ENCODE peak calls at places on chromosomes 12 and 14, in four cellular contexts. One of them, this sample, is unnamed.

GRCh38 chr14:54866588-54866987 is 36.0 kb downstream of the GCH1 start:
- DNase-seq in A549: no peak
- DNase-seq in stomach: no peak
- DNase-seq in body of pancreas: no peak
- DNase-seq in this sample: no peak

GRCh38 chr14:54772451-54772881 is 130.2 kb downstream of the GCH1 start:
- DNase-seq in stomach: no peak
- DNase-seq in A549: peak
- DNase-seq in body of pancreas: no peak
- DNase-seq in this sample: no peak

GRCh38 chr14:52049721-52050588 is 18.9 kb downstream of the NID2 start:
- DNase-seq in body of pancreas: no peak
- DNase-seq in A549: no peak
- DNase-seq in stomach: no peak
- DNase-seq in this sample: no peak

GRCh38 chr12:597926-598568 is 65.2 kb downstream of the NINJ2 start:
- DNase-seq in stomach: no peak
- DNase-seq in body of pancreas: no peak
- DNase-seq in A549: no peak
- DNase-seq in this sample: no peak

GRCh38 chr12:977163-977562 is 13.9 kb upstream of the ERC1 start:
- DNase-seq in body of pancreas: no peak
- DNase-seq in stomach: no peak
- DNase-seq in A549: no peak
- DNase-seq in this sample: no peak

GRCh38 chr12:991350-992278 is 591 bp downstream of the ERC1 start:
- DNase-seq in body of pancreas: no peak
- DNase-seq in stomach: no peak
- DNase-seq in A549: peak
- DNase-seq in this sample: no peak

GRCh38 chr14:68864301-68864810 is 71.5 kb upstream of the ZFP36L1 start:
- DNase-seq in stomach: no peak
- DNase-seq in A549: no peak
- DNase-seq in body of pancreas: no peak
- DNase-seq in this sample: no peak

GRCh38 chr14:104133496-104133895 is 4.9 kb upstream of the KIF26A start:
- DNase-seq in stomach: no peak
- DNase-seq in body of pancreas: no peak
- DNase-seq in A549: no peak
- DNase-seq in this sample: no peak

GRCh38 chr12:2804390-2805145 is 7.9 kb upstream of the ITFG2 start:
- DNase-seq in body of pancreas: peak
- DNase-seq in stomach: no peak
- DNase-seq in A549: no peak
- DNase-seq in this sample: peak

GRCh38 chr14:57918791-57919190 is 52.9 kb upstream of the SLC35F4 start:
- DNase-seq in A549: no peak
- DNase-seq in body of pancreas: no peak
- DNase-seq in stomach: no peak
- DNase-seq in this sample: no peak

GRCh38 chr14:33578461-33579216 is 372.2 kb downstream of the EGLN3 start:
- DNase-seq in body of pancreas: no peak
- DNase-seq in stomach: no peak
- DNase-seq in A549: no peak
- DNase-seq in this sample: no peak

GRCh38 chr12:106243620-106244019 is 4.2 kb downstream of the CKAP4 start:
- DNase-seq in A549: no peak
- DNase-seq in stomach: no peak
- DNase-seq in body of pancreas: no peak
- DNase-seq in this sample: no peak

GRCh38 chr12:116759783-116760581 is 21.9 kb downstream of the RNFT2 start:
- DNase-seq in stomach: no peak
- DNase-seq in A549: no peak
- DNase-seq in body of pancreas: no peak
- DNase-seq in this sample: no peak

GRCh38 chr12:6904280-6905276 is at the start of gene LRRC23:
- DNase-seq in A549: peak
- DNase-seq in body of pancreas: peak
- DNase-seq in stomach: peak
- DNase-seq in this sample: peak
- TF ChIP-seq POLR2A in A549: peak
- TF ChIP-seq POLR2A in body of pancreas: peak
- TF ChIP-seq POLR2A in stomach: no peak
- TF ChIP-seq POLR2A in this sample: no peak

DNA sequence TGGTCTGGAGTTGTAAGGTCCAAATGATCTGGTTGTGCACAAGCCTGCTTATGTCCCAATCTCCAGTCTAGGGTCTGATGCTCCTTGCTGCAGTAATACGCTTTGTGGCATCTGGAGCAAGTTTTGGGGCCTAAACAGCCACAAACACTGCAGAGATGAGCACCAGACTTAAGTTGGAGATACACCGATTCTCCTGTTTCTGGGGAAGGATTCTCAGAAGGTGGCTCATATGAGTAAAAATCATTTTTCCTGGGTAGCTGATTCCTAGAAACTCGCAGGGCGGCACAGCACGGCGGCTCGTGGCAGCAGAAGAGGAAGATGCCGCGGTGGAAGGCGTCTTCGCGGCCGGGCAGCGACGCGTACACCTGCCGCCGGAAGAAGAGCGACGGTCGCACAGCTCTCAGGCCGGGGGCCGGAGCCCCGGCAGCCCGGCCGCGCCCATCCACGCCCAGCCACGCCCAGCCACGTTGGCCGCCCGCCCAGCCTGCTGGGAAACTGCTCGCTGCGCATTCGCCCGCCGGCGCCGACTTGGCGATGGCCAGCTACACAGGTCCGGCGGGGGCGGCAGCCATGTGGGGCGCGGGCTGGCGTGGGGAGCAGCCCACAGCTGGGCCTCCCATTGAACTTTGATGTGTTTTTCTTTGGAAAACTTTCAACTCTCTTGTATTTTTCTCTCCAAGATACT is 129.0 kb downstream of the ASCL4 start:
- DNase-seq in stomach: peak
- DNase-seq in A549: peak
- DNase-seq in body of pancreas: peak
- DNase-seq in this sample: no peak
- TF ChIP-seq POLR2A in stomach: no peak
- TF ChIP-seq POLR2A in A549: peak
- TF ChIP-seq POLR2A in body of pancreas: no peak
- TF ChIP-seq POLR2A in this sample: no peak

GRCh38 chr12:55829967-55830600 is 697 bp upstream of the DNAJC14 start:
- DNase-seq in body of pancreas: peak
- DNase-seq in A549: peak
- DNase-seq in stomach: peak
- DNase-seq in this sample: no peak
- TF ChIP-seq POLR2A in body of pancreas: no peak
- TF ChIP-seq POLR2A in A549: peak
- TF ChIP-seq POLR2A in stomach: no peak
- TF ChIP-seq POLR2A in this sample: no peak

DNA sequence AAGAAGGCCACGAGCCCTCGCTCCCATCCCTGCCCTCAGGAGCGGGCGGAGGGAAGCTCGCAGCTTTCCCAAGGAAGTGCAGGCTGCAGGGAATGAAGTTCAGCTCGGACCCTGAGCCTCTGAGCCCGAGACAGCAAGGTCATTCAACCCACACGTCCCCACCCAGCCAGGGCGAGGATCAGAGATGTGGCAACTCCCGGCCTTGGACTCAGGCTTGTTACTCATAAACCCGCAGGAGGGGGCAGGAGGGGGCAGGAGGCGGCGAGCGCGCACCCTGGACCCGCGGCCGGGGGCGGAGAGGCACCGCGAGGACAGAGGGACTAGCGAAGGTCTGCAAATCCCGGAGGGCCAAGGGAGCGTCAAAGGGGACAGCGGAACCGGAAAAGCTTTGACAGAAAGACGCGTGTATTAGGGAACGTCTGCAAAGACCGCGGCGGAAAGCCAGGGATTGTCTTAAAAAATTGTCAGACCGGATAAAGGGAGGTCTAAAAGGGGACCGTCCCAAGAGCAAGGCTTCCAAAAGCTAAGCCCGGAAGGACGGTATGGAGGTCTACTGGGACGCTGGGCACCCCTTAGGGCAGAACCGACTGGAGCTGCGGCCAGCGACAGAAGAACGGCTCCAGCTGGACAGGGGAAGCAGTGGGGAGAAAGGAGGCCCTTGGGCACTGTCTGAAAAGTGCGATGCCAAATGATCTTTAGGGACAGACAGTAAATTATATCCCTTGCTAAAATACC is 609 bp upstream of the DCAF11 start:
- DNase-seq in body of pancreas: peak
- DNase-seq in stomach: peak
- DNase-seq in A549: peak
- DNase-seq in this sample: peak
- TF ChIP-seq POLR2A in body of pancreas: peak
- TF ChIP-seq POLR2A in stomach: peak
- TF ChIP-seq POLR2A in A549: peak
- TF ChIP-seq POLR2A in this sample: peak

DNA sequence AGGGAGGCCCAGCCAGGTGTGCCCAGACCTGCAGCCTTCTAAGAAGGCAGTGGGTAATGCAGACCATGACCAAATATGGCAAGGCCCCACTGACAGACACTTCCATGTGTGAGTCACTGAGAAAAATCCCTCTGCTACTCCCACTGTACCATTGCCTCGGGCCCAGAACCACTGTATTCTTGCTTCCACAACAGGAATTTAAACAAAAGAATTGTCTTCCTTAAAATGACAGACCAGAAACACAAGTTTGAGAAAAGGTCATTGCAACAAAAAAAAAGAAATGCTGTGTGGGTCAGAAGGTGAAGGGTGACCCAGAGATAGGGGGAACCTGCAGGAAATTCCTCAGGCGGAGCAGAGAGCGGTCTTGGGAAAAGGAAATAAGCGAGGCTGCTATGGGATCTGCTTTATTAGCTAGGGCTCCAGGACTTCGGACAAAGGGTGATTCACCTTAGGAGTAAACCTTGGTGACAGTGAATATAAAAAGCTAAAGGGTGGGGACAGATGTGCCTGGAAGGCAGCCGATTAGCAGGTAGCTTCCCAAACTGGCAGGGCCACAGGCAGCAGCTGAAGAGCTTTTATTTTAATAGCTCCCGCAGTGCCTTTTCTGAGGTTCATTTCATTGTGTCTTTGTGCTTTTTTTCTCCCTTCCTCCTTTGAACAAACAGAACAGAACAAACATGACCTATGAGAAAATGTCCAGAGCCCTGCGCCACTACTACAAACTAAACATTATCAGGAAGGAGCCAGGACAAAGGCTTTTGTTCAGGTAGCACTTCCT is 185.3 kb upstream of the BCL2L14 start:
- DNase-seq in A549: peak
- DNase-seq in stomach: peak
- DNase-seq in body of pancreas: peak
- DNase-seq in this sample: no peak
- TF ChIP-seq POLR2A in A549: no peak
- TF ChIP-seq POLR2A in stomach: no peak
- TF ChIP-seq POLR2A in body of pancreas: no peak
- TF ChIP-seq POLR2A in this sample: no peak

GRCh38 chr14:100741956-100742355 is 15.3 kb downstream of the DLK1 start:
- DNase-seq in stomach: no peak
- DNase-seq in A549: no peak
- DNase-seq in body of pancreas: no peak
- DNase-seq in this sample: no peak

GRCh38 chr14:100740196-100740825 is 13.6 kb downstream of the DLK1 start:
- DNase-seq in body of pancreas: no peak
- DNase-seq in A549: no peak
- DNase-seq in stomach: no peak
- DNase-seq in this sample: no peak

GRCh38 chr14:100739306-100739705 is 12.6 kb downstream of the DLK1 start:
- DNase-seq in A549: no peak
- DNase-seq in stomach: no peak
- DNase-seq in body of pancreas: no peak
- DNase-seq in this sample: no peak

GRCh38 chr14:100738704-100739131 is 12.0 kb downstream of the DLK1 start:
- DNase-seq in stomach: no peak
- DNase-seq in body of pancreas: no peak
- DNase-seq in A549: no peak
- DNase-seq in this sample: no peak

DNA sequence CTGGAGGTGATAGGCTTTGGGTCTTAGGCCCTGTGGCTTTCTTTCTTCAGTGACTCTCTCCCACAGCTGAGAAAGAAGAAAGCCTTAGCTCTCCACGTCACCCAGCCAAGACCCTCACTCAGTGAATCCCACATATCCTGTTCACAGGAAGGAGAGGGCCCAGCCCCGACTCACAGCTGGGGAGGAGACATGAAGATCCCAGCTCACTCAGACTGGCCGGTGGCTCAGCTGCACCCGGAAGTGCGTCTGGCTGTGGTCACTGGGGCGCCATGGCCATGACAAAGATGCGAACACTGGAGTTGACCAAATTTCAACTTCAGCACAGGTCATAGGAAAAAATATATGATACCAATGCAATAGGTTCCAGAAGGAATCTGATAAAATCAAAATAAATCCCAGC is 14.2 kb downstream of the DLK1 start:
- DNase-seq in body of pancreas: no peak
- DNase-seq in A549: no peak
- DNase-seq in stomach: no peak
- DNase-seq in this sample: no peak
- TF ChIP-seq POLR2A in body of pancreas: no peak
- TF ChIP-seq POLR2A in A549: no peak
- TF ChIP-seq POLR2A in stomach: no peak
- TF ChIP-seq POLR2A in this sample: no peak

This sample was measured in gastrocnemius medialis.